ENCODE peak calls at places on chromosomes 5 and 9, in eight cellular contexts. W is AG04450; C is tibial artery; T is osteoblast; B is CD8-positive, alpha-beta memory T cell; N is uterus; A is testis; O is mammary epithelial cell. J is an unnamed sample.

GRCh38 chr5:51392689-51393199 is 9.5 kb downstream of the ISL1 start:
- DNase-seq in W (no peak), C (no peak), T (no peak), B (no peak), N (no peak), A (no peak), O (no peak), J (no peak)

GRCh38 chr5:141714542-141715303 is 32.7 kb upstream of the ARAP3 start:
- DNase-seq in W (no peak), C (no peak), T (no peak), B (no peak), N (no peak), A (no peak), O (peak), J (no peak)

GRCh38 chr9:97906236-97906831 is 16.0 kb downstream of the TRMO start:
- DNase-seq in W (no peak), C (no peak), T (peak), B (peak), N (no peak), A (no peak), O (no peak), J (peak)

GRCh38 chr5:92580814-92581213 is 1000.2 kb downstream of the NR2F1-AS1 start:
- DNase-seq in W (no peak), C (no peak), T (no peak), B (no peak), N (no peak), A (no peak), O (peak), J (no peak)

GRCh38 chr5:141420855-141421488 is at the start of gene PCDHGA11:
- DNase-seq in W (no peak), C (peak), T (peak), B (no peak), N (no peak), A (peak), O (peak), J (no peak)

GRCh38 chr5:17679597-17680187 is 45.4 kb downstream of the TAF11L14 start:
- DNase-seq in W (no peak), C (no peak), T (no peak), B (no peak), N (no peak), A (no peak), O (peak), J (no peak)

GRCh38 chr5:109529987-109530386 is 120.2 kb upstream of the PJA2 start:
- DNase-seq in W (no peak), C (no peak), T (no peak), B (no peak), N (no peak), A (no peak), O (no peak), J (no peak)

GRCh38 chr5:76608833-76609232 is 14.4 kb downstream of the F2RL2 start:
- DNase-seq in W (peak), C (no peak), T (no peak), B (no peak), N (no peak), A (no peak), O (no peak), J (no peak)

GRCh38 chr5:140267201-140267540 is 35.7 kb downstream of the PFDN1 start:
- DNase-seq in W (no peak), C (no peak), T (no peak), B (no peak), N (no peak), A (no peak), O (no peak), J (no peak)

GRCh38 chr5:108148715-108149139 is 233.2 kb downstream of the FBXL17 start:
- DNase-seq in W (no peak), C (no peak), T (no peak), B (no peak), N (no peak), A (peak), O (peak), J (no peak)

GRCh38 chr9:135692410-135692809 is 6.9 kb downstream of the SOHLH1 start:
- DNase-seq in W (no peak), C (no peak), T (peak), B (no peak), N (no peak), A (no peak), O (peak), J (no peak)

GRCh38 chr5:476102-476813 is 33.3 kb downstream of the EXOC3 start:
- DNase-seq in W (no peak), C (no peak), T (peak), B (no peak), N (no peak), A (no peak), O (no peak), J (peak)

GRCh38 chr5:143023447-143024096 is 253.4 kb downstream of the ARHGAP26 start:
- DNase-seq in W (no peak), C (peak), T (no peak), B (peak), N (peak), A (peak), O (no peak), J (peak)

GRCh38 chr5:144468542-144468941 is 297.9 kb downstream of the KCTD16 start:
- DNase-seq in W (no peak), C (no peak), T (no peak), B (no peak), N (no peak), A (no peak), O (no peak), J (no peak)

GRCh38 chr9:136499935-136500910 is 17.4 kb upstream of the SEC16A start:
- DNase-seq in W (no peak), C (no peak), T (peak), B (no peak), N (no peak), A (no peak), O (no peak), J (no peak)

GRCh38 chr9:2072752-2073405 is 57.7 kb downstream of the SMARCA2 start:
- DNase-seq in W (no peak), C (no peak), T (no peak), B (no peak), N (no peak), A (no peak), O (no peak), J (no peak)

GRCh38 chr9:123108976-123109375 is 75.5 kb downstream of the GPR21 start:
- DNase-seq in W (no peak), C (no peak), T (no peak), B (no peak), N (no peak), A (no peak), O (no peak), J (no peak)

GRCh38 chr5:98775962-98776687 is 2.7 kb downstream of the RGMB start:
- DNase-seq in W (no peak), C (no peak), T (peak), B (no peak), N (no peak), A (no peak), O (peak), J (no peak)

GRCh38 chr9:14413811-14414210 is 99.9 kb upstream of the NFIB start:
- DNase-seq in W (no peak), C (no peak), T (no peak), B (no peak), N (no peak), A (no peak), O (no peak), J (no peak)

GRCh38 chr9:127918201-127919107 is 1.6 kb upstream of the ST6GALNAC4 start:
- DNase-seq in W (no peak), C (no peak), T (peak), B (no peak), N (no peak), A (no peak), O (no peak), J (no peak)

DNA sequence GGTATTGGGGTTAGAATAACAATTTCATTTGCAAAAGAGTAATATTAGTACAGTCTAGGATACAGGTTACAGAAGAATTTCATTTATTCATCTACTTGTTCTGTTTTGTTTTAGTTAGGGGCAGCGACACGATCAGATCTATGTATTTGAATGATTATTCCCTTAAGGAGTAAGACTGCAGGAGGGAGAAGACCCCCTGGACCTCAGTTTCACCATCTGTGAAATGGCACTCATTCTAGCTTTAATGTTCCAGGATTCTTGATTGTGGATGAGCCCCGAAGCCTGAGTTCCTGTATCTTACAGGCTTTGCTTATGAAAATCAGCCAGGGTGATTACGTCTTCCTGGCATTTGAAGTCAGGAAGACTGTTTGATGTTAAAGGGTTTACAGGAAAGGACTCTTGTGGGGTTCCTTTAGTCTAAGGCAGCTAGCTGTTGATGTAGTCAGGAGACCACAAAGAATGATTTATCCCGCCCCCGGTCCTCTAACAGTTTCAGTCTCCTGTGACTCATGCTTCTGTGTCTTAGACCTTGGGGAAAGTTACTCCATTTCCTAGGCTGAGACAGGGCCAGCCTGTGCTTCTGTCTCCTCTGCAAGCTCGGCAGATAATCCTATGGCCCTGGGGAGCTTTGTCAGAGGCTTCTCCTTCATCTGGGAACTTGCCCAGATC is 11.5 kb downstream of the SMIM3 start:
- DNase-seq in W (peak), C (peak), T (peak), B (peak), N (peak), A (peak), O (peak), J (peak)
- H3K4me3 ChIP-seq in W (peak), C (no peak), T (peak), B (peak), N (no peak), A (no peak), O (peak), J (no peak)

DNA sequence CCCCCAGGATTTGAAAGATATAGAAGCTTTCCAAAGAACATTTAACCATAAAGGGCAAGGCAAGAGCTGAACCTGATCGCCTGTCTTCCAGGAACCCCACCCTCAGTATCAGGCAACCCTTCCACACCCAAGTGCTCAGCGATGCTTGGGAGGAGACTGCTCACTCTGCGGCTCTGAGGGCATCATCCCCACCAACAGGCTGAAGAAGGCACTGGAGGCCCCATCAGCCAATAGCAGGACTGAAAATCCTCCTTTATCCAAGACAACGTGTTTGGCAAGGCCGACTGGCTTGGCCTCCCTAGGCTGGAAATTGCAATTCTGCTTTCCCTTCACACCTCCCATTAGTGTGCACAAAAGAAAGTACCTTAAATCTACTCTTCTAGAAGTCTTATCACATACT is 1.4 kb upstream of the PPP2CA start:
- DNase-seq in W (no peak), C (no peak), T (no peak), B (no peak), N (peak), A (peak), O (peak), J (peak)
- H3K4me3 ChIP-seq in W (peak), C (peak), T (peak), B (peak), N (peak), A (no peak), O (peak), J (peak)

GRCh38 chr5:127519527-127519926 is 2.1 kb downstream of the PRRC1 start:
- DNase-seq in W (no peak), C (no peak), T (no peak), B (no peak), N (no peak), A (no peak), O (no peak), J (no peak)
- H3K4me3 ChIP-seq in W (peak), C (no peak), T (peak), B (no peak), N (no peak), A (no peak), O (no peak), J (no peak)

GRCh38 chr9:130378875-130379648 is 65.7 kb upstream of the ASS1 start:
- DNase-seq in W (no peak), C (no peak), T (no peak), B (no peak), N (no peak), A (no peak), O (no peak), J (no peak)
- H3K4me3 ChIP-seq in W (no peak), C (no peak), T (no peak), B (no peak), N (no peak), A (no peak), O (no peak), J (no peak)

GRCh38 chr5:61160497-61160896 is 1.8 kb downstream of the SMIM15 start:
- DNase-seq in W (no peak), C (no peak), T (no peak), B (no peak), N (no peak), A (no peak), O (no peak), J (no peak)
- H3K4me3 ChIP-seq in W (no peak), C (no peak), T (peak), B (no peak), N (no peak), A (no peak), O (no peak), J (no peak)

GRCh38 chr9:34577635-34578240 is 11.8 kb downstream of the CNTFR start:
- DNase-seq in W (no peak), C (no peak), T (no peak), B (no peak), N (no peak), A (no peak), O (no peak), J (no peak)

GRCh38 chr9:34576943-34577634 is 12.4 kb downstream of the CNTFR start:
- DNase-seq in W (no peak), C (no peak), T (no peak), B (no peak), N (no peak), A (peak), O (no peak), J (no peak)

GRCh38 chr9:34579097-34579818 is 10.3 kb downstream of the CNTFR start:
- DNase-seq in W (no peak), C (no peak), T (no peak), B (no peak), N (no peak), A (no peak), O (no peak), J (peak)

GRCh38 chr9:34579819-34580185 is 9.7 kb downstream of the CNTFR start:
- DNase-seq in W (no peak), C (no peak), T (no peak), B (no peak), N (no peak), A (no peak), O (no peak), J (peak)

DNA sequence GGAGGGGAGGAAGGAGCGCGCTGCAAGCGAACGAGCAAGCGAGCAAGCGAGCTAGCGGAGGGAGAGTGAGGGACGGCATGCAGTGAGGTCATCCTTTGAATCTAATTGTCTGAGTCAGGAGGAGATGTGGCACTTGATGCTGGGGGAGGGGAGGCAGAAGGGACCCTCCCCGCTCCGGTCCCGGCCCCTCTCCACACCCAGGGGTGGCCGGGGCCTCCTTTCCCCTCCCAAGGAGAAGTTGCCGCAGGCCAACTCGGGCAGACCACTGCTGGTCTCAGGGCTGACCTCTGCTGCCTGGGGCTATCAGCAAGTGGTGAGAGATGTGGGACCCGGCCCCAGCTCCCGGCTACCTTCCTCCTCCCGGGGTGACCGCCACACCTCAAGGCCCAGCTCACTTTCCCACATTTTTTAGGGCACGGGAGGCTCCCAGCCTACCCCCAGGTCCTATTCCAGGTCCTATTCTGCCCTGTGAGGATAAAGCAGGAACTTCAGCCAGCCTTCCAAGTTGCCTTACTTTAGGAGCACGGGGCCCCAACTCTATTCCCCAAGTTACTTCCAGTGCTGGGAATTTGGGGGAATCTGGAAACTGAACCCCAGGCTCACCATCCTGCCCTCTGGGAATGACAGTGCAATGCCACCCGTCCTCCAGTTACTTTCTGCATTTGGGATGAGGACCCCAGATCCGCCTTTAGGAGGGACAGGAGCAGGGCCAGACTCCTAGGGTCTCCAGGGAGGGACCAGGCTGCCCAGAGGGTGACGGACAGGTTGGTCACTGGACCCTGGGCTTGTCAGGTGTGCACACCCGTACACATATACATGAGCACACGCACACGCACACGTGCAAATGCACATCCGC is 11.1 kb downstream of the CNTFR start:
- DNase-seq in W (no peak), C (no peak), T (peak), B (no peak), N (no peak), A (no peak), O (no peak), J (no peak)
- H3K4me3 ChIP-seq in W (no peak), C (peak), T (peak), B (no peak), N (peak), A (peak), O (no peak), J (peak)

GRCh38 chr9:98974994-98975712 is 31.4 kb downstream of the COL15A1 start:
- DNase-seq in W (peak), C (peak), T (peak), B (peak), N (peak), A (peak), O (peak), J (peak)
- H3K4me3 ChIP-seq in W (peak), C (peak), T (peak), B (peak), N (no peak), A (no peak), O (no peak), J (no peak)

GRCh38 chr9:114034176-114034575 is 43.9 kb downstream of the AMBP start:
- DNase-seq in W (no peak), C (no peak), T (no peak), B (no peak), N (peak), A (no peak), O (no peak), J (no peak)
- H3K4me3 ChIP-seq in W (no peak), C (no peak), T (no peak), B (no peak), N (no peak), A (no peak), O (no peak), J (no peak)

GRCh38 chr9:93818237-93818636 is 136.9 kb downstream of the BARX1 start:
- DNase-seq in W (no peak), C (no peak), T (no peak), B (no peak), N (no peak), A (no peak), O (no peak), J (no peak)
- H3K4me3 ChIP-seq in W (no peak), C (no peak), T (no peak), B (no peak), N (no peak), A (no peak), O (no peak), J (no peak)

DNA sequence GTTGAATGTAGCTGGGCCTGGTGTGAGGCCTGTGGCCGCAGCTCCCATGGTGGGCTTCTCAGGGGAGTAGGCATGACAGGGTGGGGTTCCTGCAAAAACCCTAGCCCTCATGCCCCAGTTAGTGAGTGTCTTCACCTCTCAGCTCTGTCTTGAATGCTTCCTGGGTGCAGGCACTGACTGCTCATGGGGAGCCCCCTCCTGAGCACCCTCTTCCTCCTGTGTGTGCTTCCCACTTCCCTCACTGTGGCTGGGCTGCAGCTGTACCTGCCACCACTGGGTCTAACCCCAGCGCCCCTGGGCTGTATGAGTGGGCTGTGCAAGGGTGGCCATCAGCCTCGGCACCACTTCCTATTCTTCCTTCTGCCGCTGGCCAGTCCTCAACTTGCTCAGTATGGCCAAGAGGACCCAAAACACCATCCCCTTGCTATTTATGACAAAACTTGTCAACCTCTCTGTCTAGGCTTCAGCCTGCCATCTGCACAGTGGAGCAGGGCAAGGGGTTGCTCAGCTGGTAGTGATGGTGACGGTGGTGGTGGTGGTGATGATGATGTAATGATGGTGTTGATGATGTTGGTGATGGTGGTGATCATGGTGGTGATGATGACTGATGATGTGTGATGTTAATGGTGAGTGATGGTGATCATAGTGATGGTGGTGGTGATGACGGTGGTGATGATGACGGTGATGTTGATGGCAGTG is 67.5 kb downstream of the RXRA start:
- DNase-seq in W (no peak), C (no peak), T (no peak), B (peak), N (no peak), A (no peak), O (no peak), J (no peak)
- H3K4me3 ChIP-seq in W (no peak), C (no peak), T (no peak), B (no peak), N (no peak), A (no peak), O (no peak), J (no peak)

J was measured in right cardiac atrium.